ENCODE peak calls at places on chromosome 3, in four cellular contexts. T is A673; O is fibroblast of mammary gland; L is CD8-positive, alpha-beta T cell. F is an unnamed sample.

GRCh38 chr3:83934208-83935150 is 1024.3 kb upstream of the CADM2 start:
- DNase-seq in O (no peak), L (no peak), T (peak; percentile 47), F (no peak)

GRCh38 chr3:157782236-157782635 is 279.0 kb upstream of the VEPH1 start:
- DNase-seq in T (no peak), L (no peak), O (peak; percentile 64), F (peak; percentile 11)

GRCh38 chr3:88151358-88151757 is 1.6 kb downstream of the C3orf38 start:
- DNase-seq in O (peak; percentile 34), T (no peak), L (no peak), F (peak; percentile 32)

GRCh38 chr3:34011171-34012101 is 213.0 kb downstream of the PDCD6IP start:
- DNase-seq in T (peak; percentile 51), L (no peak), O (peak; percentile 63), F (no peak)

GRCh38 chr3:126927846-126928245 is 55.1 kb upstream of the PLXNA1 start:
- DNase-seq in T (peak; percentile 84), O (no peak), L (no peak), F (no peak)

GRCh38 chr3:54936561-54936960 is 8.7 kb upstream of the LRTM1 start:
- DNase-seq in T (no peak), O (peak; percentile 82), L (no peak), F (peak; percentile 82)

GRCh38 chr3:83873550-83873949 is 1085.2 kb upstream of the CADM2 start:
- DNase-seq in T (no peak), L (no peak), O (no peak), F (no peak)

GRCh38 chr3:54366839-54367238 is 244.5 kb downstream of the CACNA2D3 start:
- DNase-seq in L (no peak), O (no peak), T (no peak), F (no peak)

GRCh38 chr3:42301446-42302175 is 35.6 kb upstream of the CCK start:
- DNase-seq in L (no peak), T (no peak), O (peak; percentile 50), F (no peak)

GRCh38 chr3:172622916-172623700 is 87.8 kb downstream of the NCEH1 start:
- DNase-seq in T (peak; percentile 54), L (peak; percentile 41), O (peak; percentile 75), F (peak; percentile 70)

GRCh38 chr3:15983232-15983631 is 185.5 kb upstream of the ANKRD28 start:
- DNase-seq in L (no peak), T (no peak), O (peak; percentile 91), F (peak; percentile 76)

GRCh38 chr3:184944221-184944620 is 132.3 kb downstream of the VPS8 start:
- DNase-seq in L (no peak), O (no peak), T (no peak), F (no peak)

GRCh38 chr3:71456155-71456554 is 127.4 kb downstream of the FOXP1 start:
- DNase-seq in L (no peak), O (no peak), T (no peak), F (peak; percentile 12)

GRCh38 chr3:114565201-114565600 is 271.4 kb downstream of the TIGIT start:
- DNase-seq in T (peak; percentile 26), L (no peak), O (peak; percentile 35), F (no peak)

GRCh38 chr3:97952872-97953271 is 19.4 kb downstream of the RIOX2 start:
- DNase-seq in T (no peak), O (peak; percentile 39), L (no peak), F (peak; percentile 24)

GRCh38 chr3:134029256-134029733 is 430 bp downstream of the SLCO2A1 start:
- DNase-seq in L (no peak), O (no peak), T (no peak), F (peak; percentile 39)

DNA sequence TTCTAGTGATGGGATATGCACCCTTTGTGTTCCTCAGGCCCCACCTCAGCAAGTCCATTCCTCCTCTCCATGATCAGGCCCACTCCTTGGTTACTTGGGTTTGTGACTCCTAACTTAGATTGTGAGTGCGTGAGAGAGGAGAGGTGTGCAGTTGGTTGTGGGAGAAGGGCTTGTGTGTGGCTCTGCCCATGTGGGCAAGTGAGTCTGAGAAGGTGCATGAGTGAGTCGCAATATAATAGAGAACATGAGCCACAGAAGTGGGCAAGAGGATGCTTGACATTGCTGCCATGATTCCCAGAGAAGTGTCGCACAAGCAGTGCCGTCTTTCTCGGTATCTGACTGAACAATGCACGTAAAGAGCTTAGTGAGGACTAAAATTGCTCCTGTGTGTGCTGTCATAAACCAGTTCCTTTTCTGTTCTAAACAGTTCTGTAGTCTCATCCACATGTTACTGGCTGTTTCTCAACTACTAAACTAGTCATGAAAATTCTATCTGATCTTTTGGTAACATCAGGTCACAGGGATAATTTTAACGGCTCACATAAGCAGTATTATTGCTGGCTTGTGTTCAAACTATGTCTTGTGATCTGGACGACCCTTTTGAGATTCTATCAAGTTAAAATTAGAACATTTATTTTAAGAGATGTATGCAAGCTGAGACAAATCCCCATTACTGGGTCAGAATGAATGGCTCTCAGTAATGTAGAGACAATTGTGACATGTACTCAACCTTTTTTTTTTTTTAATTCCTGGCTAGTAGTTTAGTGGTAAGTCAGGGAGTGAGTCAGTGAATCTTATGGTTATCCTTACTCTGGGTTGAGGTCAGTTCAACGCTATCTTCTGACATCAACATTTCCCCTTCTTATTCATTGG is 25.6 kb downstream of the GYG1 start:
- DNase-seq in O (peak; percentile 97), T (no peak), L (no peak), F (peak; percentile 79)
- TF ChIP-seq CTCF in O (no peak), T (no peak), L (no peak), F (no peak)

GRCh38 chr3:187783098-187783497 is 37.8 kb upstream of the BCL6 start:
- DNase-seq in O (peak; percentile 92), T (peak; percentile 9), L (no peak), F (peak; percentile 77)
- H3K4me3 ChIP-seq in O (no peak overlapping the region), T (no peak overlapping the region), L (no peak overlapping the region), F (no peak overlapping the region)

GRCh38 chr3:125403789-125404188 is 28.7 kb upstream of the ZNF148 start:
- DNase-seq in O (no peak), L (no peak), T (no peak), F (peak; percentile 34)
- TF ChIP-seq CTCF in O (no peak), L (no peak), T (no peak), F (peak; percentile 13)

GRCh38 chr3:27680517-27681246 is 41.4 kb downstream of the EOMES start:
- DNase-seq in O (no peak), L (no peak), T (peak; percentile 39), F (no peak)

GRCh38 chr3:27684302-27684701 is 37.8 kb downstream of the EOMES start:
- DNase-seq in L (no peak), O (no peak), T (no peak), F (no peak)

GRCh38 chr3:27679691-27680090 is 42.4 kb downstream of the EOMES start:
- DNase-seq in L (no peak), O (peak; percentile 33), T (no peak), F (no peak)

GRCh38 chr3:27678234-27678633 is 43.9 kb downstream of the EOMES start:
- DNase-seq in L (no peak), O (no peak), T (no peak), F (no peak)

DNA sequence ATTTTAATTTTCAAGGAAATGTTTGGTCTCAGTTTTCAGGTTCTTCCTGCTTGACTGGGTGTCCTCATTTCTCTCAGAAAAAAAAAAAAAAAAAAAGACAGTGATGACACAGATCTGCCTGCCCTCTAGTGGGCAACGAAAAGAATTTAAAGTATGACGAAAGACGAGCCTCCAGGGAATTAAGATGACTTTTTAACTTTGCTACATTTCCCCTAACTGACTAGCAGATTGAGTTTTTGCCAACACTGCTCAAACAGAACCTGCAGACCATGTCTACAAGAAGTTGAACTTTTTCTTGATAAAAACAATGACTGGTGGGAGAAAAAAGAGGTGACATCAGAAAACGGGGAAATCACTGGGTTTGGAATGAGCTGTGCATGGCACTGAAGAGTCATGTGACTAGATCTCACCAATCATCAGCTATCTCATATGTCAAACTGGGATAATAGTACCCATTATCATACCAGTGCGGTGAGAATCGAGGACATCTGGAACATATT is 40.8 kb downstream of the EOMES start:
- DNase-seq in O (peak; percentile 95), L (peak; percentile 45), T (peak; percentile 79), F (peak; percentile 93)
- H3K4me3 ChIP-seq in O (no peak overlapping the region), L (no peak overlapping the region), T (peak overlapping the region; percentile 26), F (no peak overlapping the region)

DNA sequence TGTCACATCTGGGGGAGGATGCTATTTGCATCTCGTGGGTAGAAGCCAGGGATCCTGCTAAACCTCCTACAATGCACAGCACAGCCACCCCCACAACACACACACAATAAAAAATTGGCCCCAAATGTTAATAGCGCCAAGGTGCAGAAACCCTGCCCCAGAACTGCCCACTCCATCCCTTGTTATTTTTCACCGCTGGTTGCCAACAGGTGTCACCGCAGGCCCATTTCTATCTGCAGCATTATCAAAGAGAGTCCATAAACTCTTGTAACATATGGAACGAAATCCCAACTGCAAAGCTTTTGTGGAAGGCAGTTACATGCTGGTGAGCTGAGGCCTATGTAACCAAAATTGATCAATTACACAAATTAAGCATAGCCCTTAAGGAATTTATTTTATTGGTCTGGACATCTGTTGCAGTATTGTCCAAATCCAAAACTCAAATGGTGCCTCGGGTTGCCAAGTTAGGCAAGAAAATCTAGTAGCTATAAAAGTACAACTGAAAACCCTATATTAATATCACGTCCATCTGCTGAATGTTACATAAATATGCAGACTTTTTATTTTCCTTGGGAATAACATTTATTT is 66.2 kb downstream of the SAMMSON start:
- DNase-seq in T (peak; percentile 4), L (no peak), O (no peak), F (no peak)
- TF ChIP-seq CTCF in T (peak; percentile 20), L (no peak), O (no peak), F (no peak)

GRCh38 chr3:58463181-58463941 is 28.5 kb upstream of the KCTD6 start:
- DNase-seq in L (peak; percentile 69), T (peak; percentile 76), O (peak; percentile 94), F (peak; percentile 88)
- H3K4me3 ChIP-seq in L (no peak overlapping the region), T (peak overlapping the region; percentile 23), O (no peak overlapping the region), F (no peak overlapping the region)

DNA sequence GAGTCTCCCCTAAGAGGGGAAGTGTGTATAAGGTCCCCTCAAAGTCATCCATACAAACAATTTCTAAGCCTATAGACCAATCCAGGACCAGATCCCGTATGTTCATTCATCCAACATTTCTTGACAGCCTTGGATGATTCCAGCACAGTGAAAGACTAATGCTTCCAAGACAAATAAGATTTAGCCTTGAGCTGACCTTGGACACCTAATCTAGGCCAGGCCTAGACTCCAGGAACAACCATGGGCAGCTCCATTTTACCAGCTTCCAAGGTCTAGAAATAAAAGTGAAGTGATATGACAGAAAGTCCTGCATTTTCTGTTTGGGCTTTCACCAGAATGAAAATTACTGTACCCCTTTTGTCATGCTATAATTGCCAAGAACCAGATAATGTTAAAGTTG is 67.9 kb upstream of the BCL6 start:
- DNase-seq in O (no peak), T (no peak), L (no peak), F (no peak)
- TF ChIP-seq CTCF in O (no peak), T (no peak), L (no peak), F (no peak)